ENCODE peak calls at places on chromosomes 13 and 19, in four cellular contexts. A is Kasumi-1, V is mammary epithelial cell, O is heart left ventricle. R is an unnamed sample.
A peak's percentile ranks its signal among the peaks of the same experiment; 100 is the strongest.

GRCh38 chr13:89726690-89727435 is 1620.6 kb upstream of the MIR17HG start:
- DNase-seq in A (no peak), V (peak; percentile 95), O (no peak), R (no peak)

GRCh38 chr13:50119593-50119992 is 104.3 kb downstream of the KCNRG start:
- DNase-seq in A (no peak), V (no peak), O (no peak), R (no peak)

GRCh38 chr13:111632906-111633305 is 312.5 kb downstream of the TEX29 start:
- DNase-seq in A (no peak), V (no peak), O (no peak), R (no peak)

GRCh38 chr19:1465191-1466016 is 13.6 kb downstream of the C19orf25 start:
- DNase-seq in A (no peak), V (peak; percentile 52), O (no peak), R (peak; percentile 68)

GRCh38 chr19:32876919-32877285 is 7.3 kb upstream of the SLC7A9 start:
- DNase-seq in A (no peak), V (no peak), O (no peak), R (no peak)

GRCh38 chr13:110499621-110500281 is 61.8 kb downstream of the RAB20 start:
- DNase-seq in A (no peak), V (no peak), O (no peak), R (no peak)

GRCh38 chr19:47109541-47110375 is 3.8 kb downstream of the ZC3H4 start:
- DNase-seq in A (peak; percentile 45), V (peak; percentile 50), O (no peak), R (no peak)

GRCh38 chr19:29259867-29260281 is 46.9 kb upstream of the UQCRFS1 start:
- DNase-seq in A (no peak), V (no peak), O (no peak), R (no peak)

GRCh38 chr19:7734220-7735203 is 2.6 kb upstream of the CLEC4G start:
- DNase-seq in A (no peak), V (no peak), O (no peak), R (no peak)

GRCh38 chr13:31372454-31372853 is 172.7 kb downstream of the B3GLCT start:
- DNase-seq in A (no peak), V (no peak), O (no peak), R (no peak)

GRCh38 chr19:2327773-2328400 is 499 bp downstream of the LSM7 start:
- DNase-seq in A (peak; percentile 48), V (peak; percentile 78), O (no peak), R (no peak)

GRCh38 chr19:46546194-46546896 is 50.7 kb upstream of the PNMA8B start:
- DNase-seq in A (no peak), V (peak; percentile 54), O (no peak), R (peak; percentile 67)

GRCh38 chr13:95298971-95299627 is 2.2 kb downstream of the ABCC4 start:
- DNase-seq in A (no peak), V (peak; percentile 74), O (no peak), R (no peak)

GRCh38 chr19:1513492-1514294 is 874 bp upstream of the ADAMTSL5 start:
- DNase-seq in A (peak; percentile 27), V (peak; percentile 42), O (no peak), R (no peak)

GRCh38 chr13:54643863-54644262 is 1615.2 kb downstream of the OLFM4 start:
- DNase-seq in A (no peak), V (no peak), O (no peak), R (no peak)

GRCh38 chr13:95193509-95194230 is 107.6 kb downstream of the ABCC4 start:
- DNase-seq in A (no peak), V (no peak), O (no peak), R (no peak)

GRCh38 chr13:66424417-66424816 is 805.7 kb downstream of the PCDH9 start:
- DNase-seq in A (no peak), V (no peak), O (no peak), R (no peak)

GRCh38 chr19:13347351-13347750 is 158.9 kb downstream of the CACNA1A start:
- DNase-seq in A (no peak), V (no peak), O (no peak), R (no peak)

GRCh38 chr19:55670280-55671053 is 4.6 kb upstream of the EPN1 start:
- DNase-seq in A (no peak), V (no peak), O (no peak), R (peak; percentile 78)

GRCh38 chr13:67075239-67075638 is 154.9 kb downstream of the PCDH9 start:
- DNase-seq in A (peak; percentile 11), V (peak; percentile 3), O (no peak), R (no peak)

GRCh38 chr19:48480151-48480475 is 10.9 kb downstream of the CYTH2 start:
- DNase-seq in A (no peak), V (no peak), O (peak; percentile 76), R (no peak)

GRCh38 chr13:113152894-113153809 is 5.3 kb upstream of the PROZ start:
- DNase-seq in A (no peak), V (no peak), O (peak; percentile 50), R (peak; percentile 79)

GRCh38 chr13:24680258-24680920 is at the start of gene ATP12A:
- DNase-seq in A (no peak), V (peak; percentile 45), O (no peak), R (peak; percentile 68)

GRCh38 chr13:24184265-24184841 is 23.8 kb downstream of the SPATA13 start:
- DNase-seq in A (no peak), V (no peak), O (no peak), R (no peak)

GRCh38 chr19:12052571-12053169 is at the start of gene ZNF878:
- DNase-seq in A (peak; percentile 96), V (peak; percentile 76), O (peak; percentile 91), R (peak; percentile 95)

GRCh38 chr13:100209857-100210580 is 121.1 kb downstream of the PCCA start:
- DNase-seq in A (no peak), V (peak; percentile 76), O (no peak), R (no peak)

GRCh38 chr13:73924607-73925006 is 209.6 kb downstream of the KLF12 start:
- DNase-seq in A (no peak), V (no peak), O (no peak), R (no peak)

GRCh38 chr13:44796597-44797517 is 192.4 kb downstream of the NUFIP1 start:
- DNase-seq in A (peak; percentile 52), V (no peak), O (no peak), R (no peak)

GRCh38 chr19:21023901-21024300 is 3.4 kb downstream of the ZNF430 start:
- DNase-seq in A (no peak), V (peak; percentile 78), O (no peak), R (no peak)

GRCh38 chr19:16022681-16023557 is 53.4 kb upstream of the TPM4 start:
- DNase-seq in A (no peak), V (no peak), O (no peak), R (no peak)

GRCh38 chr19:57233207-57233606 is 2.4 kb downstream of the AURKC start:
- DNase-seq in A (peak; percentile 47), V (no peak), O (no peak), R (no peak)

GRCh38 chr19:35083678-35084077 is 31.9 kb upstream of the FXYD3 start:
- DNase-seq in A (no peak), V (no peak), O (no peak), R (no peak)

GRCh38 chr19:16001481-16002312 is 52.9 kb downstream of the OR10H4 start:
- DNase-seq in A (peak; percentile 24), V (peak; percentile 45), O (no peak), R (no peak)

GRCh38 chr19:42140125-42140754 is 8.0 kb upstream of the POU2F2 start:
- DNase-seq in A (peak; percentile 89), V (peak; percentile 39), O (peak; percentile 56), R (peak; percentile 87)

GRCh38 chr19:35715981-35716734 is 1.6 kb upstream of the KMT2B start:
- DNase-seq in A (no peak), V (no peak), O (peak; percentile 72), R (no peak)

GRCh38 chr19:17605761-17606745 is 50.6 kb downstream of the COLGALT1 start:
- DNase-seq in A (peak; percentile 89), V (peak; percentile 77), O (peak; percentile 48), R (peak; percentile 95)

GRCh38 chr19:47357788-47358680 is 8.9 kb downstream of the DHX34 start:
- DNase-seq in A (peak; percentile 36), V (no peak), O (no peak), R (no peak)

GRCh38 chr19:48874309-48875135 is 2.3 kb downstream of the PPP1R15A start:
- DNase-seq in A (no peak), V (peak; percentile 72), O (peak; percentile 35), R (no peak)